ENCODE peak calls at places on chromosomes 7 and 10, in nine cellular contexts. One of them, this sample, is unnamed.

GRCh38 chr7:158087196-158087595 is 500.4 kb downstream of the PTPRN2 start:
- DNase-seq in pancreas: no peak
- DNase-seq in NCI-H1105 treated with DMSO at 0.1 percent for 48 hours: no peak
- DNase-seq in mesendoderm: no peak
- DNase-seq in GM23248: no peak
- DNase-seq in SK-MEL-5: no peak
- DNase-seq in NCI-H510A treated with DMSO at 0.1 percent for 48 hours: no peak
- DNase-seq in HEK293T: no peak
- DNase-seq in heart left ventricle: no peak
- DNase-seq in this sample: no peak

GRCh38 chr10:49273626-49274025 is 25.3 kb upstream of the C10orf71 start:
- DNase-seq in pancreas: no peak
- DNase-seq in NCI-H1105 treated with DMSO at 0.1 percent for 48 hours: no peak
- DNase-seq in mesendoderm: no peak
- DNase-seq in GM23248: no peak
- DNase-seq in SK-MEL-5: no peak
- DNase-seq in NCI-H510A treated with DMSO at 0.1 percent for 48 hours: no peak
- DNase-seq in HEK293T: no peak
- DNase-seq in heart left ventricle: no peak
- DNase-seq in this sample: no peak

GRCh38 chr7:55189447-55189760 is 170.6 kb downstream of the EGFR start:
- DNase-seq in pancreas: no peak
- DNase-seq in NCI-H1105 treated with DMSO at 0.1 percent for 48 hours: no peak
- DNase-seq in mesendoderm: peak
- DNase-seq in GM23248: no peak
- DNase-seq in SK-MEL-5: no peak
- DNase-seq in NCI-H510A treated with DMSO at 0.1 percent for 48 hours: no peak
- DNase-seq in HEK293T: no peak
- DNase-seq in heart left ventricle: no peak
- DNase-seq in this sample: no peak

GRCh38 chr10:63554666-63555065 is 33.5 kb downstream of the REEP3 start:
- DNase-seq in pancreas: no peak
- DNase-seq in NCI-H1105 treated with DMSO at 0.1 percent for 48 hours: no peak
- DNase-seq in mesendoderm: no peak
- DNase-seq in GM23248: peak
- DNase-seq in SK-MEL-5: no peak
- DNase-seq in NCI-H510A treated with DMSO at 0.1 percent for 48 hours: no peak
- DNase-seq in HEK293T: no peak
- DNase-seq in heart left ventricle: no peak
- DNase-seq in this sample: no peak

GRCh38 chr7:43577485-43577951 is 5.4 kb upstream of the STK17A start:
- DNase-seq in pancreas: no peak
- DNase-seq in NCI-H1105 treated with DMSO at 0.1 percent for 48 hours: peak
- DNase-seq in mesendoderm: peak
- DNase-seq in GM23248: no peak
- DNase-seq in SK-MEL-5: no peak
- DNase-seq in NCI-H510A treated with DMSO at 0.1 percent for 48 hours: no peak
- DNase-seq in HEK293T: no peak
- DNase-seq in heart left ventricle: no peak
- DNase-seq in this sample: no peak

GRCh38 chr7:48106906-48107659 is 18.0 kb downstream of the UPP1 start:
- DNase-seq in pancreas: no peak
- DNase-seq in NCI-H1105 treated with DMSO at 0.1 percent for 48 hours: no peak
- DNase-seq in mesendoderm: no peak
- DNase-seq in GM23248: no peak
- DNase-seq in SK-MEL-5: no peak
- DNase-seq in NCI-H510A treated with DMSO at 0.1 percent for 48 hours: no peak
- DNase-seq in HEK293T: no peak
- DNase-seq in heart left ventricle: no peak
- DNase-seq in this sample: no peak

GRCh38 chr10:72242675-72243074 is 26.6 kb upstream of the ASCC1 start:
- DNase-seq in pancreas: no peak
- DNase-seq in NCI-H1105 treated with DMSO at 0.1 percent for 48 hours: no peak
- DNase-seq in mesendoderm: peak
- DNase-seq in GM23248: peak
- DNase-seq in SK-MEL-5: no peak
- DNase-seq in NCI-H510A treated with DMSO at 0.1 percent for 48 hours: no peak
- DNase-seq in HEK293T: no peak
- DNase-seq in heart left ventricle: peak
- DNase-seq in this sample: no peak

GRCh38 chr7:35905555-35905954 is 104.7 kb downstream of the SEPTIN7 start:
- DNase-seq in pancreas: no peak
- DNase-seq in NCI-H1105 treated with DMSO at 0.1 percent for 48 hours: no peak
- DNase-seq in mesendoderm: no peak
- DNase-seq in GM23248: peak
- DNase-seq in SK-MEL-5: no peak
- DNase-seq in NCI-H510A treated with DMSO at 0.1 percent for 48 hours: no peak
- DNase-seq in HEK293T: no peak
- DNase-seq in heart left ventricle: no peak
- DNase-seq in this sample: no peak

GRCh38 chr7:97187067-97187466 is 69.6 kb downstream of the SDHAF3 start:
- DNase-seq in pancreas: no peak
- DNase-seq in NCI-H1105 treated with DMSO at 0.1 percent for 48 hours: no peak
- DNase-seq in mesendoderm: no peak
- DNase-seq in GM23248: peak
- DNase-seq in SK-MEL-5: no peak
- DNase-seq in NCI-H510A treated with DMSO at 0.1 percent for 48 hours: no peak
- DNase-seq in HEK293T: no peak
- DNase-seq in heart left ventricle: no peak
- DNase-seq in this sample: no peak

GRCh38 chr7:95608344-95609173 is 12.2 kb upstream of the PDK4 start:
- DNase-seq in pancreas: peak
- DNase-seq in NCI-H1105 treated with DMSO at 0.1 percent for 48 hours: peak
- DNase-seq in mesendoderm: peak
- DNase-seq in GM23248: peak
- DNase-seq in SK-MEL-5: peak
- DNase-seq in NCI-H510A treated with DMSO at 0.1 percent for 48 hours: peak
- DNase-seq in HEK293T: peak
- DNase-seq in heart left ventricle: peak
- DNase-seq in this sample: no peak

GRCh38 chr7:81248420-81248819 is 329.6 kb upstream of the SEMA3C start:
- DNase-seq in pancreas: no peak
- DNase-seq in NCI-H1105 treated with DMSO at 0.1 percent for 48 hours: no peak
- DNase-seq in mesendoderm: no peak
- DNase-seq in GM23248: no peak
- DNase-seq in SK-MEL-5: no peak
- DNase-seq in NCI-H510A treated with DMSO at 0.1 percent for 48 hours: no peak
- DNase-seq in HEK293T: no peak
- DNase-seq in heart left ventricle: no peak
- DNase-seq in this sample: no peak

GRCh38 chr10:129498680-129499079 is 31.6 kb downstream of the MGMT start:
- DNase-seq in pancreas: no peak
- DNase-seq in NCI-H1105 treated with DMSO at 0.1 percent for 48 hours: no peak
- DNase-seq in mesendoderm: no peak
- DNase-seq in GM23248: no peak
- DNase-seq in SK-MEL-5: no peak
- DNase-seq in NCI-H510A treated with DMSO at 0.1 percent for 48 hours: no peak
- DNase-seq in HEK293T: no peak
- DNase-seq in heart left ventricle: no peak
- DNase-seq in this sample: no peak

GRCh38 chr10:26689394-26689793 is 8.1 kb upstream of the PDSS1 start:
- DNase-seq in pancreas: no peak
- DNase-seq in NCI-H1105 treated with DMSO at 0.1 percent for 48 hours: no peak
- DNase-seq in mesendoderm: no peak
- DNase-seq in GM23248: no peak
- DNase-seq in SK-MEL-5: no peak
- DNase-seq in NCI-H510A treated with DMSO at 0.1 percent for 48 hours: no peak
- DNase-seq in HEK293T: no peak
- DNase-seq in heart left ventricle: no peak
- DNase-seq in this sample: no peak

GRCh38 chr10:116728526-116729096 is 13.8 kb downstream of the HSPA12A start:
- DNase-seq in pancreas: no peak
- DNase-seq in NCI-H1105 treated with DMSO at 0.1 percent for 48 hours: no peak
- DNase-seq in mesendoderm: no peak
- DNase-seq in GM23248: peak
- DNase-seq in SK-MEL-5: no peak
- DNase-seq in NCI-H510A treated with DMSO at 0.1 percent for 48 hours: no peak
- DNase-seq in HEK293T: no peak
- DNase-seq in heart left ventricle: no peak
- DNase-seq in this sample: no peak

GRCh38 chr10:36942616-36943015 is 182.8 kb upstream of the ANKRD30A start:
- DNase-seq in pancreas: no peak
- DNase-seq in NCI-H1105 treated with DMSO at 0.1 percent for 48 hours: peak
- DNase-seq in mesendoderm: no peak
- DNase-seq in GM23248: no peak
- DNase-seq in SK-MEL-5: no peak
- DNase-seq in NCI-H510A treated with DMSO at 0.1 percent for 48 hours: no peak
- DNase-seq in HEK293T: no peak
- DNase-seq in heart left ventricle: no peak
- DNase-seq in this sample: no peak

GRCh38 chr7:95229301-95229700 is 95.0 kb downstream of the PON1 start:
- DNase-seq in pancreas: no peak
- DNase-seq in NCI-H1105 treated with DMSO at 0.1 percent for 48 hours: no peak
- DNase-seq in mesendoderm: no peak
- DNase-seq in GM23248: no peak
- DNase-seq in SK-MEL-5: no peak
- DNase-seq in NCI-H510A treated with DMSO at 0.1 percent for 48 hours: no peak
- DNase-seq in HEK293T: no peak
- DNase-seq in heart left ventricle: no peak
- DNase-seq in this sample: no peak

GRCh38 chr10:62582098-62582705 is 208.0 kb downstream of the ZNF365 start:
- DNase-seq in pancreas: no peak
- DNase-seq in NCI-H1105 treated with DMSO at 0.1 percent for 48 hours: no peak
- DNase-seq in mesendoderm: no peak
- DNase-seq in GM23248: peak
- DNase-seq in SK-MEL-5: no peak
- DNase-seq in NCI-H510A treated with DMSO at 0.1 percent for 48 hours: no peak
- DNase-seq in HEK293T: no peak
- DNase-seq in heart left ventricle: no peak
- DNase-seq in this sample: no peak

GRCh38 chr7:95204618-95205017 is 119.7 kb downstream of the PON1 start:
- DNase-seq in pancreas: no peak
- DNase-seq in NCI-H1105 treated with DMSO at 0.1 percent for 48 hours: no peak
- DNase-seq in mesendoderm: no peak
- DNase-seq in GM23248: no peak
- DNase-seq in SK-MEL-5: no peak
- DNase-seq in NCI-H510A treated with DMSO at 0.1 percent for 48 hours: no peak
- DNase-seq in HEK293T: no peak
- DNase-seq in heart left ventricle: no peak
- DNase-seq in this sample: no peak

GRCh38 chr7:36620166-36620708 is 104.1 kb downstream of the AOAH start:
- DNase-seq in pancreas: no peak
- DNase-seq in NCI-H1105 treated with DMSO at 0.1 percent for 48 hours: no peak
- DNase-seq in mesendoderm: no peak
- DNase-seq in GM23248: no peak
- DNase-seq in SK-MEL-5: no peak
- DNase-seq in NCI-H510A treated with DMSO at 0.1 percent for 48 hours: no peak
- DNase-seq in HEK293T: no peak
- DNase-seq in heart left ventricle: no peak
- DNase-seq in this sample: no peak

GRCh38 chr10:44860811-44861751 is 50.1 kb upstream of the TMEM72 start:
- DNase-seq in pancreas: no peak
- DNase-seq in NCI-H1105 treated with DMSO at 0.1 percent for 48 hours: no peak
- DNase-seq in mesendoderm: peak
- DNase-seq in GM23248: peak
- DNase-seq in SK-MEL-5: no peak
- DNase-seq in NCI-H510A treated with DMSO at 0.1 percent for 48 hours: no peak
- DNase-seq in HEK293T: no peak
- DNase-seq in heart left ventricle: no peak
- DNase-seq in this sample: no peak

GRCh38 chr7:141231018-141231792 is 157.3 kb downstream of the TMEM178B start:
- DNase-seq in pancreas: no peak
- DNase-seq in NCI-H1105 treated with DMSO at 0.1 percent for 48 hours: no peak
- DNase-seq in mesendoderm: peak
- DNase-seq in GM23248: peak
- DNase-seq in SK-MEL-5: peak
- DNase-seq in NCI-H510A treated with DMSO at 0.1 percent for 48 hours: no peak
- DNase-seq in HEK293T: peak
- DNase-seq in heart left ventricle: peak
- DNase-seq in this sample: peak

GRCh38 chr7:22990588-22990949 is 23.4 kb downstream of the HYCC1 start:
- DNase-seq in pancreas: no peak
- DNase-seq in NCI-H1105 treated with DMSO at 0.1 percent for 48 hours: no peak
- DNase-seq in mesendoderm: peak
- DNase-seq in GM23248: peak
- DNase-seq in SK-MEL-5: no peak
- DNase-seq in NCI-H510A treated with DMSO at 0.1 percent for 48 hours: no peak
- DNase-seq in HEK293T: no peak
- DNase-seq in heart left ventricle: no peak
- DNase-seq in this sample: no peak

GRCh38 chr7:70374772-70375533 is 757.0 kb upstream of the GALNT17 start:
- DNase-seq in pancreas: no peak
- DNase-seq in NCI-H1105 treated with DMSO at 0.1 percent for 48 hours: no peak
- DNase-seq in mesendoderm: no peak
- DNase-seq in GM23248: no peak
- DNase-seq in SK-MEL-5: no peak
- DNase-seq in NCI-H510A treated with DMSO at 0.1 percent for 48 hours: no peak
- DNase-seq in HEK293T: no peak
- DNase-seq in heart left ventricle: no peak
- DNase-seq in this sample: no peak

GRCh38 chr7:36949711-36950600 is 225.7 kb upstream of the AOAH start:
- DNase-seq in pancreas: no peak
- DNase-seq in NCI-H1105 treated with DMSO at 0.1 percent for 48 hours: no peak
- DNase-seq in mesendoderm: peak
- DNase-seq in GM23248: peak
- DNase-seq in SK-MEL-5: no peak
- DNase-seq in NCI-H510A treated with DMSO at 0.1 percent for 48 hours: peak
- DNase-seq in HEK293T: no peak
- DNase-seq in heart left ventricle: no peak
- DNase-seq in this sample: peak

GRCh38 chr10:6014241-6014761 is 37.0 kb upstream of the IL15RA start:
- DNase-seq in pancreas: peak
- DNase-seq in NCI-H1105 treated with DMSO at 0.1 percent for 48 hours: no peak
- DNase-seq in mesendoderm: peak
- DNase-seq in GM23248: peak
- DNase-seq in SK-MEL-5: peak
- DNase-seq in NCI-H510A treated with DMSO at 0.1 percent for 48 hours: no peak
- DNase-seq in HEK293T: peak
- DNase-seq in heart left ventricle: peak
- DNase-seq in this sample: peak

GRCh38 chr10:96846395-96846794 is 14.3 kb downstream of the LCOR start:
- DNase-seq in pancreas: no peak
- DNase-seq in NCI-H1105 treated with DMSO at 0.1 percent for 48 hours: no peak
- DNase-seq in mesendoderm: no peak
- DNase-seq in GM23248: no peak
- DNase-seq in SK-MEL-5: no peak
- DNase-seq in NCI-H510A treated with DMSO at 0.1 percent for 48 hours: no peak
- DNase-seq in HEK293T: no peak
- DNase-seq in heart left ventricle: no peak
- DNase-seq in this sample: no peak

GRCh38 chr10:34504534-34504933 is 310.6 kb downstream of the PARD3 start:
- DNase-seq in pancreas: peak
- DNase-seq in NCI-H1105 treated with DMSO at 0.1 percent for 48 hours: peak
- DNase-seq in mesendoderm: peak
- DNase-seq in GM23248: peak
- DNase-seq in SK-MEL-5: no peak
- DNase-seq in NCI-H510A treated with DMSO at 0.1 percent for 48 hours: no peak
- DNase-seq in HEK293T: no peak
- DNase-seq in heart left ventricle: no peak
- DNase-seq in this sample: no peak

GRCh38 chr7:2510909-2511768 is 8.4 kb upstream of the LFNG start:
- DNase-seq in pancreas: no peak
- DNase-seq in NCI-H1105 treated with DMSO at 0.1 percent for 48 hours: no peak
- DNase-seq in mesendoderm: no peak
- DNase-seq in GM23248: no peak
- DNase-seq in SK-MEL-5: no peak
- DNase-seq in NCI-H510A treated with DMSO at 0.1 percent for 48 hours: peak
- DNase-seq in HEK293T: no peak
- DNase-seq in heart left ventricle: no peak
- DNase-seq in this sample: peak